ENCODE peak calls at places on chromosomes 4 and X, in seven cellular contexts. One of them, this sample, is unnamed.

GRCh38 chrX:3815896-3816664 is 102.6 kb upstream of the PRKX start:
- DNase-seq in HepG2: peak; percentile 36
- DNase-seq in A549: peak; percentile 8
- DNase-seq in SK-N-SH: peak; percentile 56
- DNase-seq in HCT116: peak; percentile 23
- DNase-seq in GM12878: peak; percentile 13
- DNase-seq in K562: peak; percentile 72
- DNase-seq in this sample: peak; percentile 24

GRCh38 chr4:37454263-37454800 is 209.8 kb downstream of the NWD2 start:
- DNase-seq in HepG2: no peak
- DNase-seq in HCT116: no peak
- DNase-seq in SK-N-SH: no peak
- DNase-seq in A549: no peak
- DNase-seq in K562: no peak
- DNase-seq in GM12878: no peak
- DNase-seq in this sample: peak; percentile 12

GRCh38 chr4:148026022-148026421 is 294.1 kb downstream of the ARHGAP10 start:
- DNase-seq in GM12878: no peak
- DNase-seq in K562: no peak
- DNase-seq in SK-N-SH: no peak
- DNase-seq in A549: no peak
- DNase-seq in HCT116: no peak
- DNase-seq in HepG2: no peak
- DNase-seq in this sample: no peak

GRCh38 chrX:20521245-20521644 is 254.5 kb upstream of the RPS6KA3 start:
- DNase-seq in K562: no peak
- DNase-seq in HCT116: no peak
- DNase-seq in A549: no peak
- DNase-seq in SK-N-SH: no peak
- DNase-seq in GM12878: no peak
- DNase-seq in HepG2: no peak
- DNase-seq in this sample: no peak

GRCh38 chrX:39577976-39578962 is 519.5 kb downstream of the BCOR start:
- DNase-seq in GM12878: peak; percentile 68
- DNase-seq in HepG2: no peak
- DNase-seq in HCT116: no peak
- DNase-seq in SK-N-SH: no peak
- DNase-seq in A549: no peak
- DNase-seq in K562: no peak
- DNase-seq in this sample: no peak

GRCh38 chr4:37749398-37749988 is 63.3 kb upstream of the RELL1 start:
- DNase-seq in GM12878: no peak
- DNase-seq in A549: no peak
- DNase-seq in K562: no peak
- DNase-seq in SK-N-SH: no peak
- DNase-seq in HCT116: no peak
- DNase-seq in HepG2: no peak
- DNase-seq in this sample: no peak

GRCh38 chr4:157320092-157320491 is 99.6 kb downstream of the GRIA2 start:
- DNase-seq in A549: no peak
- DNase-seq in HCT116: no peak
- DNase-seq in HepG2: no peak
- DNase-seq in SK-N-SH: no peak
- DNase-seq in GM12878: no peak
- DNase-seq in K562: no peak
- DNase-seq in this sample: no peak

GRCh38 chr4:13970349-13970748 is 342.8 kb upstream of the BOD1L1 start:
- DNase-seq in HepG2: no peak
- DNase-seq in GM12878: no peak
- DNase-seq in HCT116: no peak
- DNase-seq in SK-N-SH: no peak
- DNase-seq in K562: no peak
- DNase-seq in A549: no peak
- DNase-seq in this sample: no peak

GRCh38 chr4:53497446-53498069 is 93.7 kb downstream of the LNX1 start:
- DNase-seq in A549: no peak
- DNase-seq in SK-N-SH: no peak
- DNase-seq in GM12878: no peak
- DNase-seq in K562: no peak
- DNase-seq in HepG2: peak; percentile 53
- DNase-seq in HCT116: no peak
- DNase-seq in this sample: peak; percentile 20

GRCh38 chr4:2583517-2583916 is 47.1 kb downstream of the FAM193A start:
- DNase-seq in HepG2: no peak
- DNase-seq in SK-N-SH: no peak
- DNase-seq in K562: no peak
- DNase-seq in GM12878: no peak
- DNase-seq in HCT116: no peak
- DNase-seq in A549: no peak
- DNase-seq in this sample: no peak

GRCh38 chr4:25505637-25505991 is 128.6 kb downstream of the ANAPC4 start:
- DNase-seq in GM12878: no peak
- DNase-seq in K562: no peak
- DNase-seq in SK-N-SH: no peak
- DNase-seq in HepG2: no peak
- DNase-seq in A549: no peak
- DNase-seq in HCT116: no peak
- DNase-seq in this sample: peak; percentile 17

GRCh38 chr4:169399976-169400767 is 129.4 kb upstream of the SH3RF1 start:
- DNase-seq in K562: no peak
- DNase-seq in A549: no peak
- DNase-seq in HCT116: no peak
- DNase-seq in GM12878: no peak
- DNase-seq in SK-N-SH: no peak
- DNase-seq in HepG2: no peak
- DNase-seq in this sample: no peak

GRCh38 chr4:15755321-15755750 is 22.8 kb upstream of the CD38 start:
- DNase-seq in SK-N-SH: no peak
- DNase-seq in HCT116: no peak
- DNase-seq in GM12878: no peak
- DNase-seq in K562: no peak
- DNase-seq in HepG2: no peak
- DNase-seq in A549: no peak
- DNase-seq in this sample: no peak

GRCh38 chr4:7166981-7167700 is 25.2 kb upstream of the SORCS2 start:
- DNase-seq in HCT116: no peak
- DNase-seq in K562: no peak
- DNase-seq in A549: no peak
- DNase-seq in SK-N-SH: no peak
- DNase-seq in HepG2: no peak
- DNase-seq in GM12878: no peak
- DNase-seq in this sample: no peak

GRCh38 chr4:147787204-147787603 is 55.3 kb downstream of the ARHGAP10 start:
- DNase-seq in K562: no peak
- DNase-seq in GM12878: no peak
- DNase-seq in SK-N-SH: no peak
- DNase-seq in A549: no peak
- DNase-seq in HepG2: no peak
- DNase-seq in HCT116: no peak
- DNase-seq in this sample: no peak

GRCh38 chrX:49951524-49952193 is 29.3 kb downstream of the CLCN5 start:
- DNase-seq in A549: no peak
- DNase-seq in GM12878: no peak
- DNase-seq in K562: no peak
- DNase-seq in HCT116: no peak
- DNase-seq in HepG2: no peak
- DNase-seq in SK-N-SH: peak; percentile 29
- DNase-seq in this sample: no peak

GRCh38 chr4:25190407-25190806 is 30.2 kb upstream of the SEPSECS start:
- DNase-seq in A549: no peak
- DNase-seq in K562: peak; percentile 42
- DNase-seq in SK-N-SH: no peak
- DNase-seq in HepG2: no peak
- DNase-seq in HCT116: no peak
- DNase-seq in GM12878: no peak
- DNase-seq in this sample: peak; percentile 16

GRCh38 chrX:130626521-130626920 is 224.7 kb downstream of the RBMX2 start:
- DNase-seq in A549: no peak
- DNase-seq in GM12878: no peak
- DNase-seq in K562: no peak
- DNase-seq in HepG2: no peak
- DNase-seq in SK-N-SH: no peak
- DNase-seq in HCT116: no peak
- DNase-seq in this sample: no peak

GRCh38 chr4:101787917-101788316 is 2.6 kb upstream of the BANK1 start:
- DNase-seq in K562: no peak
- DNase-seq in A549: no peak
- DNase-seq in HepG2: no peak
- DNase-seq in GM12878: no peak
- DNase-seq in HCT116: no peak
- DNase-seq in SK-N-SH: no peak
- DNase-seq in this sample: no peak

GRCh38 chr4:101793397-101793796 is 2.9 kb downstream of the BANK1 start:
- DNase-seq in K562: no peak
- DNase-seq in HCT116: no peak
- DNase-seq in SK-N-SH: no peak
- DNase-seq in GM12878: no peak
- DNase-seq in A549: no peak
- DNase-seq in HepG2: no peak
- DNase-seq in this sample: no peak

GRCh38 chr4:101791189-101791572 is 651 bp downstream of the BANK1 start:
- DNase-seq in HepG2: no peak
- DNase-seq in A549: peak; percentile 15
- DNase-seq in GM12878: no peak
- DNase-seq in HCT116: peak; percentile 52
- DNase-seq in K562: no peak
- DNase-seq in SK-N-SH: no peak
- DNase-seq in this sample: peak; percentile 28

GRCh38 chr4:101792056-101792575 is 1.6 kb downstream of the BANK1 start:
- DNase-seq in HCT116: no peak
- DNase-seq in GM12878: no peak
- DNase-seq in A549: no peak
- DNase-seq in HepG2: no peak
- DNase-seq in K562: no peak
- DNase-seq in SK-N-SH: no peak
- DNase-seq in this sample: no peak

GRCh38 chr4:101790521-101791188 is at the start of gene BANK1:
- DNase-seq in K562: no peak
- DNase-seq in HepG2: peak; percentile 1
- DNase-seq in A549: peak; percentile 41
- DNase-seq in GM12878: peak; percentile 43
- DNase-seq in SK-N-SH: peak; percentile 11
- DNase-seq in HCT116: peak; percentile 57
- DNase-seq in this sample: peak; percentile 85
- TF ChIP-seq MAX in K562: no peak
- TF ChIP-seq MAX in HepG2: no peak
- TF ChIP-seq MAX in A549: peak; percentile 68
- TF ChIP-seq MAX in GM12878: peak; percentile 46
- TF ChIP-seq MAX in SK-N-SH: no peak
- TF ChIP-seq MAX in HCT116: peak; percentile 47
- TF ChIP-seq MAX in this sample: peak; percentile 71

GRCh38 chrX:71637848-71638247 is 19.5 kb upstream of the CXCR3 start:
- DNase-seq in SK-N-SH: no peak
- DNase-seq in GM12878: no peak
- DNase-seq in A549: no peak
- DNase-seq in K562: peak; percentile 23
- DNase-seq in HepG2: no peak
- DNase-seq in HCT116: no peak
- DNase-seq in this sample: no peak

GRCh38 chrX:71640002-71640401 is 21.7 kb upstream of the CXCR3 start:
- DNase-seq in A549: no peak
- DNase-seq in SK-N-SH: no peak
- DNase-seq in K562: no peak
- DNase-seq in GM12878: no peak
- DNase-seq in HCT116: no peak
- DNase-seq in HepG2: no peak
- DNase-seq in this sample: no peak

GRCh38 chrX:71638409-71638808 is 20.1 kb upstream of the CXCR3 start:
- DNase-seq in SK-N-SH: no peak
- DNase-seq in GM12878: no peak
- DNase-seq in K562: no peak
- DNase-seq in HCT116: no peak
- DNase-seq in HepG2: no peak
- DNase-seq in A549: no peak
- DNase-seq in this sample: no peak

GRCh38 chrX:71636438-71637252 is 18.3 kb upstream of the CXCR3 start:
- DNase-seq in A549: no peak
- DNase-seq in K562: no peak
- DNase-seq in HepG2: no peak
- DNase-seq in HCT116: no peak
- DNase-seq in GM12878: no peak
- DNase-seq in SK-N-SH: no peak
- DNase-seq in this sample: no peak

DNA sequence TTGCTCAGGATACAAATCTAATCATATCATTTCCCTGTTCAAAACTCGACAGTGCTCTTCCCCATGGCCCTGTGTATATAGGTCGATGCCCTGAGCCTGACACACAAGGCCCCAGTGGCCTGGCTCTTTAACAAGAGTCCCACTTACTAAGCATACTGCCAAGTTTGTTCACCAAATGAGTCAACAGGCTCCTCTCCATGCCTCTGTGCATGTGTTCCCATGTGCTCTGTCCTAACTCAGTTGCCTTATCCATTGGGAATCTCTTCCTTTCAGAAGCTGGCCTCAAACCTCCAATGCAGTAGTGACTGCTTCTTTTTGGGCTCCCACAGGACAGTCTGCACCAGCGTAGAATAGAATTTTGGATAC is 18.9 kb upstream of the CXCR3 start:
- DNase-seq in SK-N-SH: no peak
- DNase-seq in A549: no peak
- DNase-seq in K562: no peak
- DNase-seq in HepG2: no peak
- DNase-seq in GM12878: no peak
- DNase-seq in HCT116: no peak
- DNase-seq in this sample: no peak
- TF ChIP-seq MAX in SK-N-SH: no peak
- TF ChIP-seq MAX in A549: no peak
- TF ChIP-seq MAX in K562: no peak
- TF ChIP-seq MAX in HepG2: no peak
- TF ChIP-seq MAX in GM12878: no peak
- TF ChIP-seq MAX in HCT116: no peak
- TF ChIP-seq MAX in this sample: no peak

GRCh38 chrX:23398570-23398969 is 63.9 kb downstream of the PTCHD1 start:
- DNase-seq in SK-N-SH: no peak
- DNase-seq in HCT116: no peak
- DNase-seq in K562: no peak
- DNase-seq in HepG2: no peak
- DNase-seq in GM12878: no peak
- DNase-seq in A549: no peak
- DNase-seq in this sample: no peak

DNA sequence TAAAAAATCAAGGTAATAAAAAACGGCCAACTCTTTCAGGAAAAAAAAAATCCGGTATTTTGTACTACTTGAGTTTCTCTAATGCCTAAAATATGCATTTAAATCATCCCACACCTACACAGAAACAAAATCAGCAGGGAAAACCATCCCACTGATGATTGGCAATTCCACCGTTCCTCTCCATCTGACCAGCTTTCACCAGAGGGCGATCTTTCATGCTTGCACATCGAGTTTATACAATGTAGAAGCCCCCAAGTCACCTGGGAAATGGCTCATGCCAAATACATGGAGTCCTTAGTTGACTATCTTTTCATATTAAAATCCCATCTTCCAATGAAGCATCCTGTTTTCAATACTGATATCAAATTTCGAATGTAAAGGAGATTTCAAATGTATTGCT is 69.2 kb downstream of the PTCHD1 start:
- DNase-seq in SK-N-SH: peak; percentile 17
- DNase-seq in GM12878: no peak
- DNase-seq in A549: no peak
- DNase-seq in HepG2: no peak
- DNase-seq in HCT116: peak; percentile 6
- DNase-seq in K562: no peak
- DNase-seq in this sample: peak; percentile 10
- TF ChIP-seq MAX in SK-N-SH: no peak
- TF ChIP-seq MAX in GM12878: no peak
- TF ChIP-seq MAX in A549: no peak
- TF ChIP-seq MAX in HepG2: no peak
- TF ChIP-seq MAX in HCT116: no peak
- TF ChIP-seq MAX in K562: no peak
- TF ChIP-seq MAX in this sample: no peak

GRCh38 chrX:69951756-69952155 is 98.0 kb downstream of the AWAT2 start:
- DNase-seq in K562: no peak
- DNase-seq in GM12878: no peak
- DNase-seq in A549: no peak
- DNase-seq in HepG2: no peak
- DNase-seq in SK-N-SH: no peak
- DNase-seq in HCT116: no peak
- DNase-seq in this sample: no peak
- TF ChIP-seq MAX in K562: no peak
- TF ChIP-seq MAX in GM12878: no peak
- TF ChIP-seq MAX in A549: no peak
- TF ChIP-seq MAX in HepG2: no peak
- TF ChIP-seq MAX in SK-N-SH: no peak
- TF ChIP-seq MAX in HCT116: no peak
- TF ChIP-seq MAX in this sample: no peak